ENCODE peak calls at places on chromosome 12, in ten cellular contexts. V, Y, Q, W, D, B, F, E, G and Z are unnamed samples.

GRCh38 chr12:98591209-98591608 is 2.3 kb upstream of the SLC25A3 start:
- DNase-seq in Q (no peak), E (no peak), B (no peak), G (no peak), W (peak; percentile 65), V (no peak), D (no peak), F (no peak), Y (no peak), Z (no peak)

GRCh38 chr12:113090740-113091139 is 34.2 kb downstream of the DTX1 start:
- DNase-seq in E (no peak), Q (no peak), G (no peak), V (no peak), W (no peak), B (peak; percentile 32), F (no peak), Y (no peak), D (no peak), Z (no peak)

GRCh38 chr12:122355702-122356101 is 66.8 kb downstream of the CLIP1 start:
- DNase-seq in W (no peak), E (no peak), V (no peak), Q (no peak), D (no peak), F (no peak), B (peak; percentile 18), G (no peak), Y (no peak), Z (no peak)

GRCh38 chr12:1630081-1630826 is 1.2 kb downstream of the WNT5B start:
- DNase-seq in D (peak; percentile 25), F (no peak), W (no peak), E (peak; percentile 61), G (no peak), Y (peak; percentile 89), B (peak; percentile 76), Q (peak; percentile 49), V (peak; percentile 87), Z (no peak)

GRCh38 chr12:108833355-108833733 is 24.0 kb downstream of the SSH1 start:
- DNase-seq in Q (no peak), Y (no peak), W (peak; percentile 77), G (peak; percentile 73), B (no peak), D (peak; percentile 89), V (no peak), E (no peak), F (peak; percentile 97), Z (peak; percentile 65)

GRCh38 chr12:25427328-25428249 is 125.5 kb downstream of the LMNTD1 start:
- DNase-seq in D (no peak), F (no peak), V (no peak), Y (no peak), G (peak; percentile 64), B (no peak), Q (no peak), W (no peak), E (peak; percentile 17), Z (no peak)

GRCh38 chr12:116603516-116603915 is 44.3 kb downstream of the MAP1LC3B2 start:
- DNase-seq in B (peak; percentile 73), E (peak; percentile 35), Y (no peak), Q (no peak), V (no peak), G (no peak), F (no peak), D (no peak), W (no peak), Z (no peak)

GRCh38 chr12:101697930-101698781 is 716 bp downstream of the CHPT1 start:
- DNase-seq in W (peak; percentile 31), G (peak; percentile 20), B (peak; percentile 20), V (peak; percentile 85), F (no peak), Y (peak; percentile 92), Q (peak; percentile 29), E (peak; percentile 37), D (peak; percentile 26), Z (no peak)

GRCh38 chr12:108975024-108975593 is 45.8 kb downstream of the SVOP start:
- DNase-seq in G (no peak), D (no peak), Q (no peak), Y (no peak), F (no peak), E (no peak), V (no peak), B (no peak), W (no peak), Z (no peak)

DNA sequence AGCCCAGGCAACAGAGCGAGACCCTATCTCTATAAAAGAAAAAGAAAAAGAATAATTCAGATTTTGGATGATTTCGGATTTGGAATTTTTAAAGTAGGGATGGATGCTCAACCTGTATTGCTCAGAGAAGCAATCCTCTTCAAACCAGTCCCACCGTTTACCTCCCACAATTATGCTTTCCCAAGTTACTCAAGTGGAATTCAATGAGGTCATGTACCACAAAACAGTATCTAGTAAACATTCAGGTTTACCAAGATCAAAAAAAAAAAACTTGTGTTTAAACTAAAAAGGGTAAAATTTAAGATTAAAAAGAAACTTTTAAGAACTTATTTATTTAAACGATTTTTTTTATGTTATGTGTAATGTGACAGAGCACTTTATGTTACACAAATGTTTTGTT is 2.5 kb downstream of the KDM5A start:
- DNase-seq in B (no peak), D (peak; percentile 43), E (no peak), Q (no peak), W (peak; percentile 52), Y (no peak), G (peak; percentile 57), V (no peak), F (no peak), Z (no peak)
- H3K4me3 ChIP-seq in B (peak overlapping the region; percentile 91), D (peak overlapping the region; percentile 9), E (no peak overlapping the region), Q (peak overlapping the region; percentile 90), W (peak overlapping the region; percentile 88), Y (no peak overlapping the region), G (peak overlapping the region; percentile 2), V (no peak overlapping the region), F (peak overlapping the region; percentile 97), Z (no peak overlapping the region)

GRCh38 chr12:110668480-110669192 is 20.3 kb downstream of the HVCN1 start:
- DNase-seq in F (no peak), D (no peak), B (no peak), G (no peak), V (no peak), W (no peak), Y (no peak), Q (peak; percentile 46), E (no peak), Z (no peak)
- H3K4me3 ChIP-seq in F (no peak overlapping the region), D (no peak overlapping the region), B (no peak overlapping the region), G (no peak overlapping the region), V (no peak overlapping the region), W (no peak overlapping the region), Y (no peak overlapping the region), Q (peak overlapping the region; percentile 70), E (no peak overlapping the region), Z (no peak overlapping the region)

GRCh38 chr12:132490481-132491348 is 764 bp downstream of the FBRSL1 start:
- DNase-seq in F (no peak), E (no peak), W (peak; percentile 44), Q (no peak), V (peak; percentile 84), D (no peak), B (no peak), G (no peak), Y (no peak), Z (no peak)

GRCh38 chr12:132492522-132492921 is 2.6 kb downstream of the FBRSL1 start:
- DNase-seq in B (no peak), Q (peak; percentile 62), Y (no peak), E (no peak), V (peak; percentile 83), G (no peak), D (no peak), W (no peak), F (no peak), Z (no peak)

GRCh38 chr12:132489602-132490239 is at the start of gene FBRSL1:
- DNase-seq in B (peak; percentile 92), Q (peak; percentile 85), D (peak; percentile 77), E (peak; percentile 96), W (peak; percentile 88), Y (peak; percentile 97), V (peak; percentile 95), G (peak; percentile 66), F (peak; percentile 30), Z (peak; percentile 9)

GRCh38 chr12:132491761-132492378 is 1.9 kb downstream of the FBRSL1 start:
- DNase-seq in F (no peak), D (no peak), V (peak; percentile 85), Y (no peak), Q (no peak), W (no peak), B (no peak), G (no peak), E (no peak), Z (no peak)

DNA sequence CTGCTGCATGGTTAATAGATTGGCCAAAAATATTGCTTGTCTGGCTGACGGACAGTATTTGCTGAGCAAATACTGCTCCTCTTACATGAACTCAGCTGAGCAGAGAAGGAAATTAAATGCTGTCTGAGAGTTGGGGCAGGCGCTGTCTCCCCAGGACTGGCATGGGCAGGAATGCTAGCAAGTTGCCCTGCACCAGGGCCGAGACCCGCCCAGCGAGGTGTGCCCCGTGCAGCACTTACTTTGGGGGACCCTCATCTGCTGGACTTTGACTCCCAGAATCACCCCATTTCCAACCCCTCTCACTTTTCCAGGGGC is 1.4 kb downstream of the FBRSL1 start:
- DNase-seq in Q (no peak), B (no peak), G (no peak), F (no peak), W (no peak), V (peak; percentile 75), Y (no peak), E (no peak), D (no peak), Z (no peak)
- H3K4me3 ChIP-seq in Q (peak overlapping the region; percentile 75), B (peak overlapping the region; percentile 80), G (peak overlapping the region; percentile 68), F (peak overlapping the region; percentile 63), W (peak overlapping the region; percentile 69), V (peak overlapping the region; percentile 55), Y (peak overlapping the region; percentile 41), E (peak overlapping the region; percentile 70), D (peak overlapping the region; percentile 64), Z (peak overlapping the region; percentile 47)

GRCh38 chr12:92136021-92136735 is 9.5 kb downstream of the BTG1 start:
- DNase-seq in B (no peak), D (no peak), G (no peak), V (no peak), Y (no peak), E (no peak), W (no peak), Q (no peak), F (no peak), Z (no peak)

GRCh38 chr12:92136883-92137582 is 8.6 kb downstream of the BTG1 start:
- DNase-seq in B (no peak), Q (no peak), G (peak; percentile 87), V (no peak), D (peak; percentile 91), W (peak; percentile 90), F (peak; percentile 85), Y (no peak), E (peak; percentile 48), Z (peak; percentile 58)

GRCh38 chr12:92139634-92140555 is 5.8 kb downstream of the BTG1 start:
- DNase-seq in D (peak; percentile 64), F (no peak), Y (no peak), G (peak; percentile 76), B (no peak), V (no peak), W (no peak), E (peak; percentile 38), Q (no peak), Z (no peak)

GRCh38 chr12:92138626-92139025 is 7.0 kb downstream of the BTG1 start:
- DNase-seq in V (no peak), G (no peak), E (no peak), Q (no peak), Y (no peak), D (no peak), W (no peak), B (no peak), F (no peak), Z (no peak)

DNA sequence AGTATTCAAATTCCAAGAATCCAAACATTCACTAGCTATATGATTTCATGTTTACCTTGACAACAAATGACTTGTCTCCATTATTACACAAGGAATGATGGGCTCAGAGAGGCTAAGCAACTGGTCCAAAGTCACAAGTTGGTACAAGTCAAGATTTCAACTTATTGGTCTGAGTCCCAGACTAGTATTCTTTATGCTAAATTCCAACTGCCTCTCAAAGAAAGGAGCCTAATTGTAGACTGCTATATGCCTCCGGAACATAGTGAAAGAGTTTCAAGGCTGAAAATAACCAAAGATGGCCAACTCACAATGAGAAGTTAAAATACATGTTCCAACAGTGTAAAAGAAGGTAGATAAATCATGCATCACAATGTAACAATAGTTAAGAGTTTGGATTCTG is 7.5 kb downstream of the BTG1 start:
- DNase-seq in D (no peak), Q (no peak), V (no peak), Y (no peak), B (no peak), G (peak; percentile 81), W (no peak), F (no peak), E (no peak), Z (no peak)
- H3K4me3 ChIP-seq in D (no peak overlapping the region), Q (peak overlapping the region; percentile 83), V (no peak overlapping the region), Y (no peak overlapping the region), B (no peak overlapping the region), G (no peak overlapping the region), W (peak overlapping the region; percentile 92), F (peak overlapping the region; percentile 0), E (peak overlapping the region; percentile 78), Z (no peak overlapping the region)